ENCODE peak calls at places on chromosomes 1 and 21, in nine cellular contexts. M, A, D, S, Z, T, E, L and C are unnamed samples.

GRCh38 chr1:91900538-91900937 is 14.6 kb upstream of the TGFBR3 start:
- DNase-seq in M (peak), A (no peak), D (no peak), S (no peak), Z (no peak), T (peak), E (no peak), L (no peak), C (peak)

GRCh38 chr21:45618287-45618686 is 25.2 kb upstream of the PCBP3 start:
- DNase-seq in M (peak), A (no peak), D (no peak), S (peak), Z (no peak), T (peak), E (peak), L (no peak), C (no peak)

GRCh38 chr1:105934806-105935205 is 1121.7 kb upstream of the PRMT6 start:
- DNase-seq in M (no peak), A (no peak), D (no peak), S (no peak), Z (no peak), T (no peak), E (no peak), L (no peak), C (no peak)

GRCh38 chr1:236854602-236854978 is 59.5 kb downstream of the MTR start:
- DNase-seq in M (peak), A (peak), D (no peak), S (no peak), Z (no peak), T (peak), E (no peak), L (no peak), C (peak)

GRCh38 chr1:232302376-232303049 is 327.4 kb downstream of the SIPA1L2 start:
- DNase-seq in M (no peak), A (no peak), D (no peak), S (no peak), Z (no peak), T (no peak), E (peak), L (no peak), C (no peak)

GRCh38 chr1:84412316-84412942 is 14.1 kb downstream of the DNASE2B start:
- DNase-seq in M (peak), A (no peak), D (no peak), S (no peak), Z (no peak), T (peak), E (no peak), L (no peak), C (peak)

GRCh38 chr1:230191079-230191478 is 124.0 kb downstream of the GALNT2 start:
- DNase-seq in M (peak), A (no peak), D (no peak), S (no peak), Z (no peak), T (peak), E (no peak), L (peak), C (peak)

GRCh38 chr1:84619383-84620093 is 45.3 kb upstream of the CTBS start:
- DNase-seq in M (peak), A (no peak), D (no peak), S (no peak), Z (no peak), T (peak), E (no peak), L (no peak), C (peak)

DNA sequence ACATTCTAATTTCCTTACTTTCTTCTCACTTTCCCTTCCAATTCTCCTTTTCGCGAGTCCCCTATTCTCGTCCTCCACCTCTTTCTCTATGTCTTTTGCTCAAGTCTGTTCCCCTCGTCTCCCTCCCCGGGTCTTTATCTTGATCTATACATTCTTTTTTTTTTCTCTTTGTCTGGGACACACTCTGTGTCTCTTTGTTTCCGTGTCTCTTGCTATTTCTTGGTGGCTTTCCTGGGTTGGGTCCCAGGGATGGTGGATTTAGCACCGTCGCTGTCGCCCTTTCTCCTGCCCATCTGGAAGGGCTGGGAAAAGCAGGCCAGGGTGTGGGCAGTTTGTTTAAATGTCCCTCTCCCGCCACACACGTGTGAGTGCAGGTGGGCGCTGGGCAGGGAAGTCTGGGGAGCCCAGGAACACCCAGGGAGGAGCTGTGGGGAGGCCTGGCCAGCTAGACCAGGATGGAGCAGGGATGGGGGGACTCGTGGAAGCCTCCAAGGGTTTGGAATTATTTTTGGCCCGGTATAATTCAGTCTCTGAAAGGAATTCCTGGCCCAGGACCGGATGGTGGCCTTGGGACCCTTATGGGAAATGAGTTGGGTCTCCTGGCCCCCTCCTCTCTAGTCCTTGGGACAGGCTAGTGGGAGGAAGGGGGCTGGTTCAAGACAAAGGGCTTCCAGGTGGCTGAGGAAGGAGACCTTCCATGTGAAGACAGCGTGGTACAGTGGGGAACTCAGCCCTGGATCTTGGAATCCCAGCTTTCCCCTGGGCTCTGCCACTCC is 9.5 kb upstream of the ID3 start:
- DNase-seq in M (no peak), A (no peak), D (no peak), S (no peak), Z (no peak), T (no peak), E (no peak), L (no peak), C (no peak)
- H3K4me3 ChIP-seq in M (peak), A (peak), D (peak), S (peak), Z (peak), T (peak), E (peak), L (peak), C (peak)

GRCh38 chr1:221886311-221887090 is 144.6 kb upstream of the DUSP10 start:
- DNase-seq in M (peak), A (no peak), D (no peak), S (no peak), Z (no peak), T (no peak), E (no peak), L (no peak), C (no peak)

GRCh38 chr1:221880182-221880581 is 138.3 kb upstream of the DUSP10 start:
- DNase-seq in M (no peak), A (no peak), D (no peak), S (no peak), Z (no peak), T (peak), E (no peak), L (no peak), C (peak)

GRCh38 chr1:221884821-221885220 is 142.9 kb upstream of the DUSP10 start:
- DNase-seq in M (peak), A (no peak), D (no peak), S (no peak), Z (no peak), T (peak), E (no peak), L (no peak), C (peak)

GRCh38 chr1:221878134-221878533 is 136.2 kb upstream of the DUSP10 start:
- DNase-seq in M (peak), A (no peak), D (no peak), S (no peak), Z (no peak), T (peak), E (no peak), L (no peak), C (peak)

DNA sequence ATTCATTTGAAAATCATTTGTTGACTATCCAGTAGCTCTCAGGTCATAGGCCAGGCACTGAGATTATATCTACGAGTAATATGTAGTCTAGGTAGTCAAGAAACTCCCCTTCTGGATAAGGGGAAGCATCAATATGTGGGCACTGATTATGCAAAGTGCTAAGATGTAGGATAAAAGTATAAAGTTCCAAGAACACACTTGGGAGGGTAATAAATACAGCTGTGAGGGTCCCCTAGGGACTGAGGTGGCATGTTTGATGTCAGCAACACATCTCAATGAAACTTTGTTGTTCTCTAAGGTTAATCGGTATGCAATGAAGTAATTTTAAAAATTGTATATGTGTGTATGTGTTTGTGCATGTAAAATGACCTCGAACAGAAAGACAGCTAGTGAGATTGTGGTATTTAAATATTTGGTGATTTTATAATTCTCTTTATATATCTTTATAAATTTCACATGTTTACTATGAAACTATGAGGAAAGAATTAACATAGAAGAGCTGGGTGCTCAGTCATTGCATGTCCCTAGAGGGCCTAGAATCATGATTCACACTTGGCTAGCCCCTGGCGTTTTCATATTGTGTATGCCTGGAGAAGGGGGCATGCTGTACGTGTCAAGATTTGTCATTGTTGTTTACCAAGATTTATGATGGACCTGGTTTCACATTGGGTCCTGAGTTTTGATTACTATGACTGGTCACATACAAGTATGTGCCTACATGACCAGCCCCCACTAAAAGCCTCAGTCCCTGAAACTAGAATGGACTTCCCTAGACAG is 140.1 kb upstream of the DUSP10 start:
- DNase-seq in M (peak), A (no peak), D (no peak), S (no peak), Z (no peak), T (no peak), E (no peak), L (no peak), C (no peak)
- TF ChIP-seq CTCF in M (no peak), A (no peak), D (no peak), S (no peak), Z (no peak), T (no peak), E (no peak), L (no peak), C (no peak)

DNA sequence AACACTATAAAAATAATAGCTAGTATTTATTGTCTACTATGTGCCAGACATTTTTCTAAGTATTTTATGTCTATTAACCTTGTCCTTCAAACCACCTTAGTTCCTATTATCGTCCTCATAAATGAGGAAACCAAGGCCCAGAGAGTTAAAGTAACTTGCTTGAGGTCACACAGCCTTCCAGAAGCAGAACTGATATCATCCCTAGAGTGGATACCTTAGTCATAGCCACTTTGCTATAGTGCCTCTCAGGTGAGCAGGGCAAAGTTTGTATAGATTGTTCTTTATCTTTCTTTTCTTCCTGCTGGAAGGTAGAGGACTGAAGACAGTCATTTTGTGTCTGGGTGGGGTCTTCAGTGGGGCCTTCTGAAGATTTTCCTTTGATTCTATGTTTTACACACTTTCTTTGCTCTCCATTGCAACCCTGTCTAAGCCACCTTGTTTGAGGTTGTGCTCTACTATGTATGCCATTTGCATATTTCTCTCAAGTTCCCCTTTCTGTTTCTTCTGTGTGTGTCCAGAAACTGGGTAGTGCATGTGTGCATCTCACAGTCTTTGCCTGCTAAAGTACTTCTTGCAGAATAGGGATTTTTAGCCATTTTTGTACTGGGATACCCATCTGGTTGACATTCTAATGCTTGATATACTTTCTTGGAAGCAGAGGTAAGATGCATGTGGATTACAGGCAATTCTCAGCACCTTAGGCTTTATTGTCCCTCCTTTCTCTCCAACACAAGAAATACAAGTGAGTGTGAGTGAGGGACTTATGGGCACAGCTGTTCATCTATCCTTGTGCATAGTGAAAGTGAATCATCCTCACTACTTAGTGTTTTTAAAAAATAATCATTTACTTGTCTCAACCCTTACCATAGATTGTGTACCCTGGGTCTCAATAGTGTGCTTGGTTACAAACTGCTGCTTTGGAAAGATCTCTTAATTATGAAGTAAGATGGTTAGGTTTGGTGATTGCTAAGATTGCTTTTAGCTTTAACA is 207.6 kb upstream of the HMCN1 start:
- DNase-seq in M (no peak), A (no peak), D (no peak), S (no peak), Z (no peak), T (no peak), E (no peak), L (no peak), C (no peak)
- H3K4me3 ChIP-seq in M (no peak), A (no peak), D (no peak), S (no peak), Z (no peak), T (no peak), E (no peak), L (no peak), C (no peak)

DNA sequence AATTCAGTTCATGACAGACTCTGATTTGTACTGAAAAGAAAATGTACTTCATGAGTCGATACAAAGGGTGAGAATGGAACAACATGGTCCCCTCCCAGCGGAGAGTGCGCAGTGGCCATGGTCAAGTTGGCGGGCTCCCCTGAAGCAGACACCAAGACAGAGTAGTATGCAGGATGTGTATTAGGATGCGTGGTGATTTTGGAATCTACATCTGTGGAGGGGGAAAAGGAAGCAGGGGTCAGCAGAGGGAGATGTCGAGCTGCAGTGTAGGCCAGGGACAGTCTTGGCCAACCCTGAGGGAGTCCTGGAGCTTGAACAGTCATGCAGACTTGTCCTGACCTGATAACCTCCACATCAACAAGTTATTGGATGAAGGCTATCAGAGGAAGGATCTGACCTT is 481.0 kb downstream of the OMA1 start:
- DNase-seq in M (no peak), A (no peak), D (no peak), S (no peak), Z (no peak), T (no peak), E (peak), L (no peak), C (no peak)
- TF ChIP-seq CTCF in M (no peak), A (no peak), D (no peak), S (no peak), Z (no peak), T (no peak), E (peak), L (no peak), C (no peak)

GRCh38 chr1:61184714-61185106 is 102.3 kb downstream of the NFIA start:
- DNase-seq in M (no peak), A (no peak), D (no peak), S (no peak), Z (no peak), T (no peak), E (no peak), L (no peak), C (no peak)
- H3K4me3 ChIP-seq in M (no peak), A (peak), D (no peak), S (peak), Z (peak), T (no peak), E (no peak), L (peak), C (peak)

GRCh38 chr1:204560590-204560989 is 44.4 kb downstream of the MDM4 start:
- DNase-seq in M (peak), A (no peak), D (no peak), S (no peak), Z (no peak), T (peak), E (peak), L (no peak), C (peak)
- TF ChIP-seq CTCF in M (no peak), A (no peak), D (no peak), S (no peak), Z (no peak), T (no peak), E (no peak), L (no peak), C (no peak)

GRCh38 chr1:168991667-168992475 is 114.6 kb upstream of the ATP1B1 start:
- DNase-seq in M (no peak), A (no peak), D (no peak), S (no peak), Z (no peak), T (no peak), E (no peak), L (no peak), C (no peak)
- H3K4me3 ChIP-seq in M (no peak), A (no peak), D (no peak), S (no peak), Z (no peak), T (no peak), E (no peak), L (no peak), C (no peak)